ENCODE peak calls at places on chromosomes 5 and 9, in four cellular contexts. E is GM10248, V is RWPE2, I is retinal pigment epithelial cell. D is an unnamed sample.

GRCh38 chr5:73496984-73497457 is 1.2 kb upstream of the BTF3 start:
- DNase-seq in E (no peak), V (no peak), I (peak; percentile 47), D (no peak)

GRCh38 chr5:14035859-14036440 is 91.5 kb upstream of the DNAH5 start:
- DNase-seq in E (peak; percentile 19), V (peak; percentile 93), I (peak; percentile 94), D (no peak)

GRCh38 chr9:37412431-37413151 is 9.9 kb upstream of the GRHPR start:
- DNase-seq in E (no peak), V (no peak), I (peak; percentile 73), D (no peak)

GRCh38 chr5:176596689-176597416 is 13.1 kb downstream of the GPRIN1 start:
- DNase-seq in E (peak; percentile 74), V (peak; percentile 70), I (no peak), D (peak; percentile 50)

GRCh38 chr9:20355022-20355421 is 267.3 kb downstream of the MLLT3 start:
- DNase-seq in E (peak; percentile 23), V (no peak), I (no peak), D (no peak)

GRCh38 chr9:20805766-20806165 is 121.7 kb downstream of the FOCAD start:
- DNase-seq in E (no peak), V (no peak), I (no peak), D (no peak)

GRCh38 chr9:129612815-129613519 is 7.9 kb downstream of the C9orf50 start:
- DNase-seq in E (no peak), V (no peak), I (no peak), D (no peak)

GRCh38 chr9:72278959-72279358 is 86.0 kb downstream of the ZFAND5 start:
- DNase-seq in E (no peak), V (no peak), I (no peak), D (no peak)

GRCh38 chr9:112378441-112379176 is 1.3 kb upstream of the HSDL2 start:
- DNase-seq in E (no peak), V (no peak), I (no peak), D (no peak)

GRCh38 chr5:172872997-172873491 is 39.0 kb downstream of the ERGIC1 start:
- DNase-seq in E (no peak), V (no peak), I (peak; percentile 60), D (no peak)

GRCh38 chr9:125434986-125435775 is 173.6 kb downstream of the GAPVD1 start:
- DNase-seq in E (no peak), V (no peak), I (no peak), D (no peak)

GRCh38 chr9:34623386-34624235 is 3.3 kb upstream of the DCTN3 start:
- DNase-seq in E (no peak), V (no peak), I (no peak), D (no peak)

GRCh38 chr5:17895296-17896058 is 261.2 kb downstream of the TAF11L14 start:
- DNase-seq in E (no peak), V (no peak), I (no peak), D (no peak)

GRCh38 chr9:121350993-121351561 is 19.0 kb downstream of the STOM start:
- DNase-seq in E (no peak), V (no peak), I (peak; percentile 89), D (no peak)

GRCh38 chr9:131335356-131335755 is 45.8 kb downstream of the PLPP7 start:
- DNase-seq in E (no peak), V (no peak), I (no peak), D (no peak)

GRCh38 chr5:1396029-1396816 is 49.0 kb downstream of the SLC6A3 start:
- DNase-seq in E (no peak), V (peak; percentile 63), I (no peak), D (peak; percentile 4)

GRCh38 chr5:143361438-143361837 is 42.0 kb downstream of the NR3C1 start:
- DNase-seq in E (no peak), V (no peak), I (no peak), D (no peak)

GRCh38 chr5:65203746-65204145 is 278.0 kb downstream of the ADAMTS6 start:
- DNase-seq in E (no peak), V (no peak), I (no peak), D (no peak)

GRCh38 chr9:108272350-108272899 is 583.4 kb downstream of the ACTL7B start:
- DNase-seq in E (peak; percentile 24), V (no peak), I (no peak), D (no peak)

GRCh38 chr9:37037137-37037743 is 3.2 kb upstream of the PAX5 start:
- DNase-seq in E (peak; percentile 30), V (no peak), I (no peak), D (peak; percentile 33)

GRCh38 chr5:168424506-168425298 is 61.6 kb upstream of the RARS1 start:
- DNase-seq in E (no peak), V (no peak), I (peak; percentile 65), D (no peak)

GRCh38 chr9:88965473-88965872 is 25.8 kb upstream of the S1PR3 start:
- DNase-seq in E (no peak), V (no peak), I (no peak), D (no peak)

GRCh38 chr5:57412680-57413079 is 69.9 kb downstream of the ACTBL2 start:
- DNase-seq in E (no peak), V (no peak), I (no peak), D (no peak)

GRCh38 chr9:32672478-32672877 is 37.0 kb upstream of the TAF1L start:
- DNase-seq in E (no peak), V (peak; percentile 73), I (no peak), D (no peak)

GRCh38 chr5:11214851-11215250 is 453.8 kb upstream of the DAP start:
- DNase-seq in E (no peak), V (no peak), I (no peak), D (no peak)

GRCh38 chr5:170357853-170358497 is 31.2 kb downstream of the KCNMB1 start:
- DNase-seq in E (no peak), V (no peak), I (no peak), D (no peak)

GRCh38 chr5:663436-664342 is 29.5 kb downstream of the TPPP start:
- DNase-seq in E (no peak), V (peak; percentile 71), I (no peak), D (peak; percentile 19)

GRCh38 chr5:85648495-85648894 is 969.2 kb upstream of the COX7C start:
- DNase-seq in E (no peak), V (no peak), I (no peak), D (no peak)

GRCh38 chr9:22228542-22228941 is 218.1 kb upstream of the DMRTA1 start:
- DNase-seq in E (no peak), V (no peak), I (no peak), D (no peak)

GRCh38 chr5:62214701-62215100 is 91.3 kb upstream of the KIF2A start:
- DNase-seq in E (no peak), V (no peak), I (no peak), D (no peak)

GRCh38 chr5:14417232-14417730 is 164.3 kb upstream of the OTULINL start:
- DNase-seq in E (no peak), V (no peak), I (no peak), D (no peak)

GRCh38 chr5:159330131-159330530 is at the start of gene IL12B:
- DNase-seq in E (no peak), V (no peak), I (no peak), D (no peak)

GRCh38 chr9:126511426-126511825 is 102.3 kb upstream of the LMX1B start:
- DNase-seq in E (no peak), V (no peak), I (no peak), D (peak; percentile 0)

GRCh38 chr5:175216991-175217390 is 227.0 kb downstream of the DRD1 start:
- DNase-seq in E (no peak), V (no peak), I (no peak), D (no peak)

GRCh38 chr9:137270929-137271695 is 6.4 kb upstream of the TOR4A start:
- DNase-seq in E (no peak), V (peak; percentile 56), I (no peak), D (no peak)

GRCh38 chr5:174195517-174195916 is 150.0 kb downstream of the NSG2 start:
- DNase-seq in E (no peak), V (no peak), I (no peak), D (no peak)

GRCh38 chr5:112576298-112576925 is 157.3 kb upstream of the EPB41L4A start:
- DNase-seq in E (no peak), V (no peak), I (no peak), D (no peak)

GRCh38 chr9:26975728-26976707 is 19.8 kb downstream of the IFT74 start:
- DNase-seq in E (no peak), V (no peak), I (no peak), D (no peak)
- TF ChIP-seq CTCF in E (no peak), V (peak; percentile 49), I (peak; percentile 46), D (no peak)

GRCh38 chr5:6787941-6788340 is 74.7 kb downstream of the TENT4A start:
- DNase-seq in E (no peak), V (no peak), I (no peak), D (no peak)
- TF ChIP-seq CTCF in E (no peak), V (no peak), I (no peak), D (no peak)

DNA sequence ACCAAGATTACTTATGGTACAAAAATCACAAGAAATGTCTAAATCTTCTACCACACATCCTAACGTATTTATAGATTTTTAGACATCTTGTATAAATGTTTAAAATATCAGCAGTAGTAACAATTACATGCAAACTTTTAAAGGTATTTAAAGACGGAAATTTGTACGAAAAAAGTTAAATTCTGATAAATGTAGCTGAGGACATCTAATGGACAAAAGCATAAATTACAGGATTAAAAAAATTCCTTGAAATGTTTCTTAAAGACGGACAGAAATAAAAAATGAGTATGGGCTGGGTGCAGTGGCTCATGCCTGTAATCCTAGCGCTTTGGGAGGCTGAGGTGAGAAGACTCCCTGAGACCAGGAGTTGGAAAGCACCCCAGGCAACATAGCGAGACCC is 15.8 kb downstream of the ERCC8 start:
- DNase-seq in E (no peak), V (no peak), I (no peak), D (no peak)
- TF ChIP-seq CTCF in E (peak; percentile 20), V (peak; percentile 67), I (peak; percentile 25), D (peak; percentile 32)

GRCh38 chr5:77944757-77945340 is 168.7 kb upstream of the TBCA start:
- DNase-seq in E (no peak), V (no peak), I (no peak), D (no peak)

GRCh38 chr5:77946381-77947050 is 170.4 kb upstream of the TBCA start:
- DNase-seq in E (no peak), V (no peak), I (peak; percentile 22), D (no peak)

GRCh38 chr5:77945874-77946273 is 169.7 kb upstream of the TBCA start:
- DNase-seq in E (no peak), V (no peak), I (no peak), D (no peak)

GRCh38 chr5:77948476-77948875 is 172.3 kb upstream of the TBCA start:
- DNase-seq in E (no peak), V (no peak), I (no peak), D (no peak)

GRCh38 chr5:77947051-77947428 is 170.9 kb upstream of the TBCA start:
- DNase-seq in E (no peak), V (no peak), I (no peak), D (no peak)
- TF ChIP-seq CTCF in E (no peak), V (no peak), I (no peak), D (no peak)

GRCh38 chr5:81355291-81356251 is 38.4 kb downstream of the ACOT12 start:
- DNase-seq in E (no peak), V (no peak), I (no peak), D (no peak)
- TF ChIP-seq CTCF in E (no peak), V (no peak), I (no peak), D (no peak)